ENCODE peak calls at places on chromosomes 2 and 18, in four cellular contexts. A, L, P and G are unnamed samples.

GRCh38 chr2:88090446-88091283 is 23.0 kb downstream of the SMYD1 start:
- DNase-seq in A (no peak), L (no peak), P (no peak), G (no peak)

GRCh38 chr2:180520816-180521595 is 459.4 kb upstream of the UBE2E3 start:
- DNase-seq in A (no peak), L (peak; percentile 27), P (no peak), G (no peak)

GRCh38 chr2:172095146-172095904 is 7.4 kb downstream of the DLX2 start:
- DNase-seq in A (no peak), L (no peak), P (no peak), G (no peak)

GRCh38 chr2:101501443-101501842 is 26.5 kb upstream of the RFX8 start:
- DNase-seq in A (no peak), L (no peak), P (no peak), G (no peak)

GRCh38 chr2:159109552-159109951 is 141.1 kb downstream of the TANC1 start:
- DNase-seq in A (no peak), L (no peak), P (no peak), G (no peak)

GRCh38 chr18:22767653-22768052 is 165.5 kb upstream of the RBBP8 start:
- DNase-seq in A (no peak), L (no peak), P (no peak), G (no peak)

GRCh38 chr2:124482551-124482950 is 457.5 kb downstream of the CNTNAP5 start:
- DNase-seq in A (no peak), L (no peak), P (no peak), G (no peak)

GRCh38 chr2:24017711-24018110 is 7.8 kb downstream of the MFSD2B start:
- DNase-seq in A (no peak), L (no peak), P (no peak), G (no peak)

GRCh38 chr2:26704441-26704977 is 12.0 kb downstream of the KCNK3 start:
- DNase-seq in A (no peak), L (no peak), P (no peak), G (no peak)

GRCh38 chr2:26706616-26707473 is 14.3 kb downstream of the KCNK3 start:
- DNase-seq in A (no peak), L (no peak), P (no peak), G (no peak)

GRCh38 chr2:26705126-26705525 is 12.6 kb downstream of the KCNK3 start:
- DNase-seq in A (no peak), L (no peak), P (no peak), G (no peak)

GRCh38 chr2:26707747-26708146 is 15.2 kb downstream of the KCNK3 start:
- DNase-seq in A (no peak), L (no peak), P (no peak), G (no peak)

DNA sequence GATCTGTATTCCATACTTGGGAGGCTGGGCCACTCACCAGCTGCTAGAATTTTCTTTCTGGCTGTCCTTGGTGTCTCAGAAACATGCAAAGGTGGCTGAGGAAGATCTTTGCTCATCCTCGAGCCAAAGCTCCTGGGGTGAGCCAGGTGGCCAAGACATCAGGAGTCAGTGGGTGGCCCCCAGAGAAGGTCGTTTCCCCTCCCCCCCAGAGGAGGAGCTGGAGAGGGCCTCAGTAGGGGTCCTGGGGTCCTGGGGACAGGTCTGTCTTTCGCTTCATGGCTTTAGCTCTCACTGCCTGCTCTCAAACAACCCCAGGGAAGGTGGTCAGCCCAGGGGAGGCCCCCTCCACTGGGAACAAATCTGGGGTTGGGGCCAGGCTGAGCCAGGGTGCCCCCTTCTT is 13.6 kb downstream of the KCNK3 start:
- DNase-seq in A (no peak), L (no peak), P (no peak), G (no peak)
- TF ChIP-seq TARDBP in A (no peak), L (no peak), P (no peak), G (no peak)

GRCh38 chr2:203002054-203002821 is 12.4 kb upstream of the NBEAL1 start:
- DNase-seq in A (no peak), L (no peak), P (no peak), G (no peak)
- TF ChIP-seq TARDBP in A (no peak), L (no peak), P (no peak), G (no peak)

GRCh38 chr2:218041302-218042165 is 27.5 kb upstream of the RUFY4 start:
- DNase-seq in A (no peak), L (no peak), P (no peak), G (no peak)
- TF ChIP-seq TARDBP in A (no peak), L (no peak), P (no peak), G (no peak)

GRCh38 chr2:205499006-205499405 is 183.3 kb upstream of the NRP2 start:
- DNase-seq in A (no peak), L (no peak), P (no peak), G (no peak)

GRCh38 chr2:205496370-205496769 is 185.9 kb upstream of the NRP2 start:
- DNase-seq in A (no peak), L (no peak), P (no peak), G (no peak)

GRCh38 chr2:205496777-205497176 is 185.5 kb upstream of the NRP2 start:
- DNase-seq in A (no peak), L (no peak), P (no peak), G (no peak)

GRCh38 chr2:205494856-205495255 is 187.4 kb upstream of the NRP2 start:
- DNase-seq in A (no peak), L (no peak), P (no peak), G (no peak)

DNA sequence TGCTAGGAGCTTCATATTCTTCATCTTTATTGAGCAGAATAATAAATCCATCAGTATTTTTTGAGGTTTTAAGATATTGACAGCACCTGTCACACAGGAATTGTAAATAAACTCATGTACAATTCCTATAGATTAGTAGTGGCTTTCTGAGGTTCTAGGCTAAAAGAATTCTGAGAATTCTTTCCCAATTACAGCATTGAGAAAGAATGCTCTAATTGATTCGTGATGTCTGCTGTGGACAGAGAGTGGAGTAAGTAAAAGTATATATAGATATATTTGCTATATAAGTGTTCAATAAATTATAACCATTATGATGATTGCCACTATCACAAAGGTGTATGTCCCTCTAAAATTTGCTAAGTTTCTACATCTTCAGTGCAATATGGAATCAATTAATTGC is 186.5 kb upstream of the NRP2 start:
- DNase-seq in A (no peak), L (no peak), P (no peak), G (no peak)
- TF ChIP-seq TARDBP in A (no peak), L (no peak), P (no peak), G (no peak)

DNA sequence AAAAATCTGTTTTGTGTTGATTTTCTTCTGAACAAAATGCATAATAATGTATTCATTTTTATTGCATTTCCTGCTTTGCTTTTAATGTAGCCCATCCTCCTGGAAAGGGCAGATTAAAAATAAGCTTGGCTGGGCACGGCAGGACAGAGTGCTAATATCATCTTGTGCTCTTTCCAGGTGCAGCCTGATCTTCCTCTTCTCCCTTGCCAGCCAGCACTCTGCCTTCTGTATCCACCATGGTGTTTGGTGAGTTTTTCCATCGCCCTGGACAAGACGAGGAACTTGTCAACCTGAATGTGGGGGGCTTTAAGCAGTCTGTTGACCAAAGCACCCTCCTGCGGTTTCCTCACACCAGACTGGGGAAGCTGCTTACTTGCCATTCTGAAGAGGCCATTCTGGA is 52.3 kb downstream of the KCNS3 start:
- DNase-seq in A (no peak), L (no peak), P (no peak), G (no peak)
- TF ChIP-seq TARDBP in A (no peak), L (no peak), P (no peak), G (no peak)

GRCh38 chr2:186575856-186576255 is 14.0 kb upstream of the ITGAV start:
- DNase-seq in A (no peak), L (no peak), P (no peak), G (no peak)
- TF ChIP-seq TARDBP in A (no peak), L (no peak), P (no peak), G (no peak)

GRCh38 chr2:128536925-128537620 is 218.4 kb upstream of the HS6ST1 start:
- DNase-seq in A (peak; percentile 39), L (peak; percentile 80), P (no peak), G (no peak)
- TF ChIP-seq TARDBP in A (no peak), L (no peak), P (no peak), G (no peak)